ENCODE peak calls at places on chromosome 2, in six cellular contexts. One of them, this sample, is unnamed.
A peak's percentile ranks its signal among the peaks of the same experiment; 100 is the strongest.

GRCh38 chr2:37566517-37566961 is 104.9 kb downstream of the CDC42EP3 start:
- DNase-seq in NCI-H1417: no peak
- DNase-seq in AML-193: no peak
- DNase-seq in non-pigmented ciliary epithelial cell: no peak
- DNase-seq in Caco-2: no peak
- DNase-seq in sciatic nerve: no peak
- DNase-seq in this sample: no peak

GRCh38 chr2:14937336-14937735 is 304.8 kb downstream of the LRATD1 start:
- DNase-seq in Caco-2: no peak
- DNase-seq in sciatic nerve: no peak
- DNase-seq in AML-193: no peak
- DNase-seq in non-pigmented ciliary epithelial cell: no peak
- DNase-seq in NCI-H1417: no peak
- DNase-seq in this sample: no peak

GRCh38 chr2:181554511-181554910 is 97.3 kb downstream of the ITGA4 start:
- DNase-seq in NCI-H1417: no peak
- DNase-seq in non-pigmented ciliary epithelial cell: no peak
- DNase-seq in AML-193: no peak
- DNase-seq in sciatic nerve: no peak
- DNase-seq in Caco-2: no peak
- DNase-seq in this sample: no peak

GRCh38 chr2:109266998-109267854 is 138.2 kb downstream of the SH3RF3 start:
- DNase-seq in non-pigmented ciliary epithelial cell: no peak
- DNase-seq in AML-193: no peak
- DNase-seq in sciatic nerve: no peak
- DNase-seq in Caco-2: no peak
- DNase-seq in NCI-H1417: no peak
- DNase-seq in this sample: peak; percentile 54

GRCh38 chr2:217928324-217929293 is 74.2 kb downstream of the TNS1 start:
- DNase-seq in Caco-2: no peak
- DNase-seq in AML-193: no peak
- DNase-seq in non-pigmented ciliary epithelial cell: no peak
- DNase-seq in sciatic nerve: no peak
- DNase-seq in NCI-H1417: peak; percentile 62
- DNase-seq in this sample: no peak

GRCh38 chr2:172148246-172148645 is 45.5 kb upstream of the DLX2 start:
- DNase-seq in NCI-H1417: no peak
- DNase-seq in non-pigmented ciliary epithelial cell: no peak
- DNase-seq in AML-193: no peak
- DNase-seq in Caco-2: no peak
- DNase-seq in sciatic nerve: no peak
- DNase-seq in this sample: no peak

GRCh38 chr2:119142822-119143221 is 15.7 kb downstream of the C1QL2 start:
- DNase-seq in sciatic nerve: no peak
- DNase-seq in non-pigmented ciliary epithelial cell: no peak
- DNase-seq in AML-193: no peak
- DNase-seq in NCI-H1417: no peak
- DNase-seq in Caco-2: no peak
- DNase-seq in this sample: no peak

GRCh38 chr2:181120625-181121024 is 140.2 kb downstream of the UBE2E3 start:
- DNase-seq in NCI-H1417: no peak
- DNase-seq in AML-193: no peak
- DNase-seq in non-pigmented ciliary epithelial cell: no peak
- DNase-seq in Caco-2: no peak
- DNase-seq in sciatic nerve: no peak
- DNase-seq in this sample: no peak

GRCh38 chr2:24489942-24490673 is 946 bp upstream of the NCOA1 start:
- DNase-seq in NCI-H1417: no peak
- DNase-seq in Caco-2: peak; percentile 47
- DNase-seq in non-pigmented ciliary epithelial cell: no peak
- DNase-seq in AML-193: no peak
- DNase-seq in sciatic nerve: no peak
- DNase-seq in this sample: no peak